ENCODE peak calls at places on chromosomes 4 and X, in nine cellular contexts. O is A549, X is K562, L is right lobe of liver, I is heart left ventricle, Q is breast epithelium, T is IMR-90, Y is ovary, P is sigmoid colon. B is an unnamed sample.

GRCh38 chr4:4969298-4969697 is 50.0 kb downstream of the CYTL1 start:
- DNase-seq in O (peak), X (no peak), L (no peak), I (no peak), Q (no peak), T (peak), Y (no peak), P (peak), B (peak)

GRCh38 chr4:163694385-163694784 is 199.9 kb downstream of the TMA16 start:
- DNase-seq in O (no peak), X (no peak), L (no peak), I (no peak), Q (no peak), T (peak), Y (no peak), P (no peak), B (no peak)

GRCh38 chr4:55458164-55458563 is 62.4 kb downstream of the TMEM165 start:
- DNase-seq in O (no peak), X (no peak), L (no peak), I (no peak), Q (no peak), T (peak), Y (no peak), P (no peak), B (no peak)

GRCh38 chr4:138088449-138089208 is 153.5 kb downstream of the SLC7A11 start:
- DNase-seq in O (no peak), X (no peak), L (no peak), I (peak), Q (no peak), T (no peak), Y (no peak), P (no peak), B (no peak)

GRCh38 chr4:95105983-95106382 is 348.2 kb downstream of the BMPR1B start:
- DNase-seq in O (no peak), X (no peak), L (no peak), I (no peak), Q (no peak), T (no peak), Y (no peak), P (no peak), B (no peak)

GRCh38 chrX:10095698-10096432 is 60.9 kb upstream of the CLCN4 start:
- DNase-seq in O (no peak), X (no peak), L (no peak), I (no peak), Q (no peak), T (no peak), Y (no peak), P (no peak), B (no peak)

GRCh38 chr4:77765720-77766119 is 53.4 kb downstream of the CNOT6L start:
- DNase-seq in O (no peak), X (no peak), L (no peak), I (no peak), Q (no peak), T (no peak), Y (no peak), P (no peak), B (no peak)

GRCh38 chr4:43587746-43588145 is 695.2 kb downstream of the GRXCR1 start:
- DNase-seq in O (no peak), X (no peak), L (no peak), I (no peak), Q (no peak), T (no peak), Y (no peak), P (no peak), B (no peak)

GRCh38 chr4:44256414-44256813 is 192.2 kb downstream of the KCTD8 start:
- DNase-seq in O (peak), X (no peak), L (no peak), I (no peak), Q (no peak), T (no peak), Y (no peak), P (no peak), B (no peak)

GRCh38 chr4:46886711-46887110 is 22.3 kb downstream of the COX7B2 start:
- DNase-seq in O (peak), X (no peak), L (no peak), I (no peak), Q (no peak), T (peak), Y (no peak), P (no peak), B (no peak)

GRCh38 chr4:77473509-77473908 is 132.1 kb upstream of the CXCL13 start:
- DNase-seq in O (peak), X (peak), L (no peak), I (no peak), Q (no peak), T (peak), Y (no peak), P (no peak), B (no peak)

GRCh38 chrX:43615677-43616076 is 40.4 kb upstream of the MAOA start:
- DNase-seq in O (no peak), X (no peak), L (no peak), I (no peak), Q (no peak), T (no peak), Y (no peak), P (no peak), B (no peak)

GRCh38 chr4:41142946-41143720 is 71.2 kb downstream of the APBB2 start:
- DNase-seq in O (no peak), X (no peak), L (peak), I (no peak), Q (no peak), T (peak), Y (peak), P (peak), B (peak)

GRCh38 chrX:110477593-110478228 is 119.1 kb downstream of the RTL9 start:
- DNase-seq in O (no peak), X (no peak), L (no peak), I (no peak), Q (no peak), T (no peak), Y (no peak), P (no peak), B (no peak)

GRCh38 chrX:93985621-93986020 is 311.6 kb downstream of the FAM133A start:
- DNase-seq in O (no peak), X (no peak), L (no peak), I (no peak), Q (no peak), T (no peak), Y (no peak), P (no peak), B (no peak)

GRCh38 chr4:137644201-137644600 is 111.9 kb upstream of the PCDH18 start:
- DNase-seq in O (no peak), X (no peak), L (no peak), I (no peak), Q (no peak), T (peak), Y (no peak), P (no peak), B (no peak)

GRCh38 chr4:159506801-159507517 is 404.1 kb downstream of the RAPGEF2 start:
- DNase-seq in O (no peak), X (no peak), L (peak), I (no peak), Q (no peak), T (no peak), Y (no peak), P (no peak), B (no peak)

GRCh38 chr4:38313999-38314561 is 349.9 kb upstream of the KLF3 start:
- DNase-seq in O (peak), X (no peak), L (no peak), I (no peak), Q (no peak), T (peak), Y (no peak), P (no peak), B (no peak)

GRCh38 chrX:39504850-39505259 is 592.9 kb downstream of the BCOR start:
- DNase-seq in O (no peak), X (no peak), L (no peak), I (no peak), Q (no peak), T (no peak), Y (no peak), P (no peak), B (no peak)

GRCh38 chr4:156390599-156391296 is 437.1 kb upstream of the CTSO start:
- DNase-seq in O (no peak), X (no peak), L (no peak), I (no peak), Q (no peak), T (no peak), Y (no peak), P (no peak), B (no peak)

GRCh38 chr4:24736066-24736465 is 59.3 kb upstream of the SOD3 start:
- DNase-seq in O (peak), X (no peak), L (no peak), I (no peak), Q (no peak), T (peak), Y (no peak), P (no peak), B (no peak)

GRCh38 chrX:25020391-25021131 is 4.8 kb upstream of the ARX start:
- DNase-seq in O (no peak), X (peak), L (no peak), I (no peak), Q (no peak), T (no peak), Y (peak), P (no peak), B (no peak)

GRCh38 chr4:8403173-8403753 is 37.3 kb downstream of the ACOX3 start:
- DNase-seq in O (peak), X (peak), L (peak), I (peak), Q (peak), T (peak), Y (peak), P (peak), B (peak)

GRCh38 chr4:166896254-166896653 is 338.0 kb downstream of the SPOCK3 start:
- DNase-seq in O (no peak), X (no peak), L (no peak), I (no peak), Q (no peak), T (no peak), Y (no peak), P (no peak), B (no peak)

GRCh38 chr4:119977546-119977945 is 89.1 kb downstream of the MAD2L1 start:
- DNase-seq in O (no peak), X (no peak), L (no peak), I (no peak), Q (no peak), T (no peak), Y (no peak), P (peak), B (no peak)

GRCh38 chr4:44279469-44279868 is 169.1 kb downstream of the KCTD8 start:
- DNase-seq in O (no peak), X (no peak), L (no peak), I (no peak), Q (no peak), T (no peak), Y (no peak), P (no peak), B (no peak)

GRCh38 chrX:122219226-122219625 is 964.9 kb upstream of the GRIA3 start:
- DNase-seq in O (no peak), X (no peak), L (no peak), I (no peak), Q (no peak), T (no peak), Y (no peak), P (no peak), B (no peak)

GRCh38 chr4:71978192-71978845 is 53.5 kb upstream of the NPFFR2 start:
- DNase-seq in O (no peak), X (no peak), L (no peak), I (no peak), Q (no peak), T (no peak), Y (no peak), P (no peak), B (no peak)

GRCh38 chr4:67746797-67747495 is 7.2 kb downstream of the GNRHR start:
- DNase-seq in O (peak), X (peak), L (no peak), I (no peak), Q (no peak), T (peak), Y (no peak), P (no peak), B (no peak)
- TF ChIP-seq CTCF in O (peak), X (peak), L (peak), I (peak), Q (peak), T (peak), Y (peak), P (peak), B (peak)

GRCh38 chrX:119852410-119853353 is at the start of gene UPF3B:
- DNase-seq in O (peak), X (peak), L (peak), I (peak), Q (peak), T (peak), Y (peak), P (peak), B (peak)
- TF ChIP-seq POLR2A in O (peak), X (peak), L (peak), I (peak), Q (peak), T (peak), Y (peak), P (peak), B (peak)

GRCh38 chr4:2799444-2799911 is 6.6 kb downstream of the SH3BP2 start:
- DNase-seq in O (no peak), X (no peak), L (peak), I (peak), Q (no peak), T (no peak), Y (peak), P (peak), B (peak)

GRCh38 chr4:2798399-2799301 is 5.8 kb downstream of the SH3BP2 start:
- DNase-seq in O (no peak), X (peak), L (peak), I (peak), Q (no peak), T (no peak), Y (peak), P (peak), B (peak)

GRCh38 chr4:2797545-2798305 is 4.8 kb downstream of the SH3BP2 start:
- DNase-seq in O (no peak), X (no peak), L (peak), I (peak), Q (peak), T (no peak), Y (no peak), P (peak), B (peak)

GRCh38 chr4:2800691-2801596 is 8.1 kb downstream of the SH3BP2 start:
- DNase-seq in O (no peak), X (peak), L (peak), I (peak), Q (peak), T (peak), Y (peak), P (peak), B (peak)

DNA sequence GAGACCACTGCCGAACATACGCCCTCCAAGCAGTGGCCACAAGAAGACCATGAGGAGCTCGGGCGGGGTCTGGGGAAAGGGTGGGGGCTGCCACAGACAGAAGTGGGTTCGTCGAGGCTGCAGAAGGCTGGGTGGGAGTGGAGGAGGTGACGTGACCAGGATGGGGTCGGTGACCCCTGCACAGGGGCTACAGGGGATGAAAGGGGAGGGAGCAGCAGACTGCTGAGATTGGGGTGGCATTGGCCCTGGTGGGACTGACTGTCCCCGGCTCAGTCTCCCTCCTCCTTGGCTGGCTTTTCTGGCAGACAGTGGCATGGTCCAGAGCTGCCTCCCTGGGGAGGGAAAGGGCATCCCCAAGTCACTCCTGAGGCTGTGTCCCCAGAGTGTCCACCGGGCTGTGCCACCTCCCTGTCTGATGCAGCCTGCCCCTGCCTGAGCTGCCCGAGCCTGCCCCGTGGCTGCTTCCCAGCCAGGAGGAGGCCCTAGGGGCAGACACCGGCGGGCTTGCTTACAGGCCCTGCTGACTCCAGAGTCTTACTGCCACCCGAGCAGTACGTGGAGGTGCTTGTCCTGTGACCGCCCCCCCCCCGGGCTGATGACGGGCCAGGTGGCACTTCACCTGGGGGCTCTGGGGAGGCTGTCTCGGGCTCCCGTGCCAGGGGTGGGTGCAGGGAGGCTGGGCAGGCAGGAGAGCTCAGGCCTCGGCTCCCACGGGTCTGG is 7.2 kb downstream of the SH3BP2 start:
- DNase-seq in O (no peak), X (no peak), L (peak), I (peak), Q (no peak), T (no peak), Y (peak), P (peak), B (peak)
- H3K4me3 ChIP-seq in O (no peak), X (no peak), L (peak), I (no peak), Q (peak), T (no peak), Y (no peak), P (peak), B (no peak)

GRCh38 chr4:85580489-85580888 is 105.5 kb downstream of the ARHGAP24 start:
- DNase-seq in O (no peak), X (peak), L (no peak), I (no peak), Q (no peak), T (no peak), Y (no peak), P (no peak), B (no peak)

GRCh38 chr4:85573270-85573669 is 98.3 kb downstream of the ARHGAP24 start:
- DNase-seq in O (no peak), X (no peak), L (no peak), I (no peak), Q (no peak), T (no peak), Y (no peak), P (no peak), B (no peak)

GRCh38 chr4:85579942-85580341 is 105.0 kb downstream of the ARHGAP24 start:
- DNase-seq in O (no peak), X (no peak), L (no peak), I (no peak), Q (no peak), T (no peak), Y (no peak), P (no peak), B (no peak)

DNA sequence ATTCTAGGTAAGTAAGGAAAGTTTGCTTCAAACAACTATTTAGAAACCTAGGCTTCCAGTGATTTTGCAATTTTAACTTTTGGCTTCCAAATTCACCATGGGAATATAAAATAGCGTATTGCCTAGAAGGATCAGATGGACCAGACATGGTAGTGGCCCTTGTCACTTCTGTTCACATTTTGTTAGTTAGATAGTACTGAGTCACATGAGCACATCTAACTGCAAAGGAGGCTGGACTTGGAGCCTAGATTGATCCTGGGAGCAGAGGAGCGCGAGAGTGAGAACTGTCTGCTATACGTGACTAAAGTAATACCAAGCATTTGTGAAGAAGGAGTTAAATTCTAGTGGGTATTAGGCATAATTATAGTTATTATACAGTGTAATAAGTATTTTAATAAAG is 102.4 kb downstream of the ARHGAP24 start:
- DNase-seq in O (no peak), X (peak), L (no peak), I (no peak), Q (no peak), T (no peak), Y (no peak), P (no peak), B (no peak)
- TF ChIP-seq CTCF in O (no peak), X (no peak), L (no peak), I (no peak), Q (no peak), T (no peak), Y (no peak), P (no peak), B (no peak)

GRCh38 chrX:102604327-102604726 is 5.0 kb downstream of the ARMCX5 start:
- DNase-seq in O (no peak), X (no peak), L (no peak), I (no peak), Q (no peak), T (no peak), Y (no peak), P (no peak), B (no peak)

GRCh38 chrX:102599950-102600579 is 750 bp downstream of the ARMCX5 start:
- DNase-seq in O (peak), X (no peak), L (no peak), I (no peak), Q (no peak), T (peak), Y (no peak), P (no peak), B (no peak)

GRCh38 chrX:102599084-102599949 is at the start of gene ARMCX5:
- DNase-seq in O (peak), X (peak), L (peak), I (peak), Q (peak), T (peak), Y (peak), P (peak), B (peak)
- TF ChIP-seq POLR2A in O (peak), X (peak), L (peak), I (peak), Q (peak), T (peak), Y (peak), P (peak), B (peak)

DNA sequence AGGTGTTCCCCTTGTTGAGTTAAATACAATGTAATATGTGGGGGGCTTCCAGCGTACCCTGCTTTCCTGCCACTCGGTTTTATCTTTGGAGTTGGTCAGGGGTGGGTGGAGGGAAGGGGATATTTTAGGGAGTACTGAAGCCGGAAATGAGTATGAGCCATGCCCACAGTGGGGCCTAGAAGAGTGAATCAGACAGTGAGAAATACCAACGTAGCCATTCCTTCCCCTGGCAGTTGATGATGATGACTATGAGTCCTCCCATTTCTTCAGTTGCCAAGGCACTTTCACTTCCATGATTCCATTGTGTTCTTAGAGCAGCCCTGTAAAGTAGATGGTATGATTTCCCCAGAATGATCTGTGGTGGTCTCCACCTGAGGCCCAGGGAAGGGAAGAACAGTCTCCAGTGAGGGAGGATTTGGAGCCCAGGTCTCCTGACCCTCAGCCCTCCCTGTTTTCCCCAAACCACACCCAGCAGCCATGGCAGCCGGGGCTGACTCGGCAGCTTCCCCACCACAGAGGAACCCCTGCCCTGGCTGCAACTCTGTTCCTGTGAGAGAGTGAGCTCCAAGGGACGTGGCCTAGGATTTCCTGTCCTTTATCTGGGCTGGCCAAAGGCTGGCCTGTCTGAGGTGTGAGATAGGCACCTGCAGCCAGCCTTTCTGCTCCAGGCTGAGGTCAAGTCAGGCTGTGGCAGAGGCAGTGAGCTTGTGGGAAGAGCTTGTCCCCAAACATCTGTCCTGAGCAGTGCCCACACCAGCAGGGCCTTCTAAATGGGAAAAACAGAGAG is 52.7 kb downstream of the STARD8 start:
- DNase-seq in O (no peak), X (no peak), L (no peak), I (no peak), Q (no peak), T (peak), Y (no peak), P (no peak), B (peak)
- H3K4me3 ChIP-seq in O (no peak), X (no peak), L (no peak), I (no peak), Q (no peak), T (no peak), Y (no peak), P (no peak), B (no peak)

GRCh38 chr4:48352793-48353192 is 11.5 kb downstream of the SLAIN2 start:
- DNase-seq in O (no peak), X (no peak), L (no peak), I (no peak), Q (no peak), T (no peak), Y (no peak), P (no peak), B (no peak)
- TF ChIP-seq CTCF in O (no peak), X (no peak), L (no peak), I (no peak), Q (no peak), T (no peak), Y (no peak), P (no peak), B (no peak)

GRCh38 chr4:84615355-84615754 is 32.4 kb downstream of the CDS1 start:
- DNase-seq in O (no peak), X (no peak), L (no peak), I (no peak), Q (no peak), T (no peak), Y (no peak), P (no peak), B (no peak)
- TF ChIP-seq POLR2A in O (no peak), X (no peak), L (no peak), I (no peak), Q (no peak), T (no peak), Y (no peak), P (no peak), B (no peak)

B was measured in body of pancreas.